ENCODE peak calls at places on chromosome 5, in five cellular contexts. One of them, this sample, is unnamed.

GRCh38 chr5:373710-374602 is 52.4 kb downstream of the AHRR start:
- DNase-seq in body of pancreas: peak; percentile 14
- DNase-seq in uterus: no peak
- DNase-seq in GM12878: no peak
- DNase-seq in spleen: peak; percentile 77
- DNase-seq in this sample: peak; percentile 1

GRCh38 chr5:117494208-117494607 is 919.6 kb upstream of the SEMA6A start:
- DNase-seq in body of pancreas: no peak
- DNase-seq in uterus: no peak
- DNase-seq in GM12878: no peak
- DNase-seq in spleen: no peak
- DNase-seq in this sample: no peak

GRCh38 chr5:164012376-164012775 is 507.0 kb downstream of the MAT2B start:
- DNase-seq in body of pancreas: no peak
- DNase-seq in uterus: no peak
- DNase-seq in GM12878: no peak
- DNase-seq in spleen: no peak
- DNase-seq in this sample: no peak

GRCh38 chr5:157718529-157718928 is 12.7 kb upstream of the THG1L start:
- DNase-seq in body of pancreas: no peak
- DNase-seq in uterus: no peak
- DNase-seq in GM12878: peak; percentile 28
- DNase-seq in spleen: no peak
- DNase-seq in this sample: no peak

GRCh38 chr5:21723500-21723899 is 1129.6 kb downstream of the CDH12 start:
- DNase-seq in body of pancreas: no peak
- DNase-seq in uterus: no peak
- DNase-seq in GM12878: no peak
- DNase-seq in spleen: no peak
- DNase-seq in this sample: no peak

GRCh38 chr5:138466058-138466899 is 1.0 kb downstream of the EGR1 start:
- DNase-seq in body of pancreas: peak; percentile 86
- DNase-seq in uterus: peak; percentile 44
- DNase-seq in GM12878: no peak
- DNase-seq in spleen: peak; percentile 85
- DNase-seq in this sample: peak; percentile 42

GRCh38 chr5:107067391-107067790 is 603.3 kb downstream of the EFNA5 start:
- DNase-seq in body of pancreas: no peak
- DNase-seq in uterus: no peak
- DNase-seq in GM12878: no peak
- DNase-seq in spleen: no peak
- DNase-seq in this sample: no peak

GRCh38 chr5:60843693-60844428 is at the start of gene ELOVL7:
- DNase-seq in body of pancreas: peak; percentile 91
- DNase-seq in uterus: no peak
- DNase-seq in GM12878: no peak
- DNase-seq in spleen: peak; percentile 80
- DNase-seq in this sample: peak; percentile 89

GRCh38 chr5:6387970-6388369 is 9.6 kb upstream of the MED10 start:
- DNase-seq in body of pancreas: no peak
- DNase-seq in uterus: no peak
- DNase-seq in GM12878: no peak
- DNase-seq in spleen: no peak
- DNase-seq in this sample: no peak

GRCh38 chr5:133421394-133421793 is 190.9 kb downstream of the FSTL4 start:
- DNase-seq in body of pancreas: no peak
- DNase-seq in uterus: no peak
- DNase-seq in GM12878: no peak
- DNase-seq in spleen: no peak
- DNase-seq in this sample: no peak

GRCh38 chr5:175516933-175517823 is 38.8 kb downstream of the SFXN1 start:
- DNase-seq in body of pancreas: no peak
- DNase-seq in uterus: no peak
- DNase-seq in GM12878: no peak
- DNase-seq in spleen: no peak
- DNase-seq in this sample: no peak

GRCh38 chr5:168159425-168159824 is 132.0 kb upstream of the WWC1 start:
- DNase-seq in body of pancreas: peak; percentile 81
- DNase-seq in uterus: no peak
- DNase-seq in GM12878: no peak
- DNase-seq in spleen: no peak
- DNase-seq in this sample: no peak

GRCh38 chr5:67404261-67405100 is 207.9 kb upstream of the CD180 start:
- DNase-seq in body of pancreas: no peak
- DNase-seq in uterus: no peak
- DNase-seq in GM12878: no peak
- DNase-seq in spleen: no peak
- DNase-seq in this sample: no peak

GRCh38 chr5:179209359-179210150 is 135.7 kb downstream of the ADAMTS2 start:
- DNase-seq in body of pancreas: no peak
- DNase-seq in uterus: no peak
- DNase-seq in GM12878: no peak
- DNase-seq in spleen: no peak
- DNase-seq in this sample: no peak

GRCh38 chr5:136036991-136037705 is 8.4 kb downstream of the TGFBI start:
- DNase-seq in body of pancreas: peak; percentile 18
- DNase-seq in uterus: no peak
- DNase-seq in GM12878: peak; percentile 40
- DNase-seq in spleen: peak; percentile 45
- DNase-seq in this sample: peak; percentile 23
- H3K4me3 ChIP-seq in body of pancreas: no peak overlapping the region
- H3K4me3 ChIP-seq in uterus: no peak overlapping the region
- H3K4me3 ChIP-seq in GM12878: no peak overlapping the region
- H3K4me3 ChIP-seq in spleen: no peak overlapping the region
- H3K4me3 ChIP-seq in this sample: no peak overlapping the region

GRCh38 chr5:178136990-178137389 is 6.2 kb downstream of the RMND5B start:
- DNase-seq in body of pancreas: no peak
- DNase-seq in uterus: no peak
- DNase-seq in GM12878: no peak
- DNase-seq in spleen: no peak
- DNase-seq in this sample: no peak
- TF ChIP-seq POLR2A in body of pancreas: no peak
- TF ChIP-seq POLR2A in uterus: no peak
- TF ChIP-seq POLR2A in GM12878: no peak
- TF ChIP-seq POLR2A in spleen: no peak
- TF ChIP-seq POLR2A in this sample: no peak

DNA sequence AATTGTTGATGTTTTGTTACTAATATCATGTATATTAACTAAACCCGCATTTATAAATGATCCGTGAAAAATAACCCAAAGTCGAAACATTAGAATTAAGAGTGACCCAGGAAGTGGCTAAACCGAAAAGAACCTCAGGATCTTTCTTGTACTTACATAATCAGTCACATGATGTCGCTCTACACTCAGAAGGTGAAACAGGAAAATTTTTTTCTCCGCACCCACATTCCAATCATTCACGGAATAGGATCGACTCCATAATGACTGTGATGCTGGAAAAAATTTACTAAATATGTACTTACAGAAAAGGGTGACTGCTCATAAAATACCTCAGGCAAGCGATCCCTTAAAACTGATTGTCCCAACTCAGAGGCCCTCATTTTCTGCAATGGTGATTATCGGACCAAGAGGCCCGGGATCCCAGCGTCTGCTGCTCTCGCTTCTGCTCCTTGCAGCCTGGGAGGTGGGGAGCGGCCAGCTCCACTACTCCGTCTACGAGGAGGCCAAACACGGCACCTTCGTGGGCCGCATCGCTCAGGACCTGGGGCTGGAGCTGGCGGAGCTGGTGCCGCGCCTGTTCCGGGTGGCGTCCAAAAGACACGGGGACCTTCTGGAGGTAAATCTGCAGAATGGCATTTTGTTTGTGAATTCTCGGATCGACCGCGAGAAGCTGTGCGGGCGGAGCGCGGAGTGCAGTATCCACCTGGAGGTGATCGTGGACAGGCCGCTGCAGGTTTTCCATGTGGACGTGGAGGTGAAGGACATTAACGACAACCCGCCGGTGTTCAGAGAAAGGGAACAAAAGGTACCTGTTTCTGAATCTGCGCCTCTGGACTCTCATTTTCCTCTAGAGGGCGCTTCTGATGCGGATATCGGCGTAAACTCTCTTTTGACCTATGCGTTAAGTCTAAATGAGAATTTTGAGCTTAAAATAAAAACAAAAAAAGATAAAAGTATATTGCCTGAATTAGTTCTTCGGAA is at the start of gene PCDHA12:
- DNase-seq in body of pancreas: no peak
- DNase-seq in uterus: no peak
- DNase-seq in GM12878: no peak
- DNase-seq in spleen: no peak
- DNase-seq in this sample: no peak
- TF ChIP-seq CTCF in body of pancreas: no peak
- TF ChIP-seq CTCF in uterus: no peak
- TF ChIP-seq CTCF in GM12878: no peak
- TF ChIP-seq CTCF in spleen: no peak
- TF ChIP-seq CTCF in this sample: no peak

DNA sequence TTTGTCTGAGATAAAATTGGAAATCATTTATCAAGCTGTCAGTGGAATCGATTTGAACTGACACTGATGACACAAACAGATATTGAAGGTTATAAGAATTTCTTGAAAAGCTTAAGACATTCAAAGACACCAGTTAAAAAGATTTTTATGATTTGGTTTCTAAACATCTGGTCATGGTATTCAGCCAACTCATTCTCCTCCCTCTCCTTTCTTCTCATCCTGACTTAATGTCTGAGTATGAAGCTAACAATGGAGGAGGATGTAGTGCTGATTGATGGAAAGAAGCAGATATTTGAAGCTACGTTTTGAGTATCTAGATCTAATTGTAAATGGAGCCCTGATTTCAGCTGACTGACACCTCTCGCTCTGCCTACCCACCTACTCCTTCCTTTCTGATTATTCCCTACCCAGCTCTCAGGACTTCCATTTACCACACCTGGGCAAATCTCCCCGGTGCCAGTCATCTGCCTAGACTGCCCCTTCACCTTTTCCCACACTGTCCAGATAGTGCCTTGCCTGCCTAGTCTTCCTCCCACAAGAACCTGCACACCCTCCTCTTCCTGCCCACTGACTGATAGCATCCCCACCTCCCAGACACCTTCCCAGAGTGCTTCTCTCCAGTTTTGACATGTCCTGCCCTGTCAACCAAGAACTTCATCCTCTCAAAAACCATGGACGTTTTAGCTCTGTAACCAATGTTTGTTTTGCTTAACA is 20.7 kb upstream of the LIFR start:
- DNase-seq in body of pancreas: no peak
- DNase-seq in uterus: no peak
- DNase-seq in GM12878: no peak
- DNase-seq in spleen: no peak
- DNase-seq in this sample: no peak
- H3K4me3 ChIP-seq in body of pancreas: no peak overlapping the region
- H3K4me3 ChIP-seq in uterus: no peak overlapping the region
- H3K4me3 ChIP-seq in GM12878: no peak overlapping the region
- H3K4me3 ChIP-seq in spleen: no peak overlapping the region
- H3K4me3 ChIP-seq in this sample: no peak overlapping the region

DNA sequence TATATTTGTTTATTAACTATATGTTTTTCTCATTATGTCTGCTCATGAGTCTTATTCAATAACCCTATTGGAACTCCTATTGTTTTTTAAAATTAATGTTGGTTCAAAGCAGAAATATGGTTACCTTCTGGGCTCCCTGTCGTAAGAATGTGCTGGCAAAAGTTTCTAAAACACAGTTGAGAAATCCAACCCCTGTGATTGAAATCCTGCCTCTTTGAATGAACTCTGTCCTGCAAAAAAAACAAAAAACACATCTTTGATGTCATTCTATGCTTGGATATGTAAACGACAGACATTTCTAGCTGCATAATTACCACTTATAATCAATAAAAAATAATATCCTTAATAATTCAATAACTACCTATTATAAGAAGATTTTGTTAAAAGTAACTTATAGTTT is 38.8 kb downstream of the PRELID2 start:
- DNase-seq in body of pancreas: no peak
- DNase-seq in uterus: no peak
- DNase-seq in GM12878: no peak
- DNase-seq in spleen: no peak
- DNase-seq in this sample: no peak
- TF ChIP-seq POLR2A in body of pancreas: no peak
- TF ChIP-seq POLR2A in uterus: no peak
- TF ChIP-seq POLR2A in GM12878: no peak
- TF ChIP-seq POLR2A in spleen: no peak
- TF ChIP-seq POLR2A in this sample: no peak

DNA sequence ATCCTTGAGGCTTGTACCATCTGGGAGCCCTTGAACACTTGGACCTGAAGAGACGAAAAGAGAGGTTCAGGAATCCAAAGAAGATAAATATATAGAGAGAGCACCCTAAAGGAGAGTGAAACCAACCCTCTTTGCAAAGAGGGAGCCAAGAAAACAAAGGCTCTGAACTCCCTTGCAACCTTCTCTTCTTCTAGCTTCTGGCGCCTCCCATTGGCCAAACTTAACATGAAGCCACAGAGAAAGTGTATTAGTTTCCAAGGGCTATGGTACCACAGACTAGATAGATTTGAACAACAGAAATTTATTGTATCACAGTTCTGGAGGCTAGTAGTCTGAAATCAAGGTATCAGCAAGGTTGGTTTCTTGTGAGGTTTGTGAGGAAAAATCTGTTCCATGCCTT is 175.1 kb downstream of the HCN1 start:
- DNase-seq in body of pancreas: peak; percentile 66
- DNase-seq in uterus: no peak
- DNase-seq in GM12878: no peak
- DNase-seq in spleen: no peak
- DNase-seq in this sample: no peak
- TF ChIP-seq CTCF in body of pancreas: peak; percentile 25
- TF ChIP-seq CTCF in uterus: no peak
- TF ChIP-seq CTCF in GM12878: no peak
- TF ChIP-seq CTCF in spleen: no peak
- TF ChIP-seq CTCF in this sample: no peak

GRCh38 chr5:78644741-78645300 is 3.8 kb downstream of the LHFPL2 start:
- DNase-seq in body of pancreas: no peak
- DNase-seq in uterus: no peak
- DNase-seq in GM12878: no peak
- DNase-seq in spleen: no peak
- DNase-seq in this sample: no peak
- H3K4me3 ChIP-seq in body of pancreas: no peak overlapping the region
- H3K4me3 ChIP-seq in uterus: no peak overlapping the region
- H3K4me3 ChIP-seq in GM12878: no peak overlapping the region
- H3K4me3 ChIP-seq in spleen: no peak overlapping the region
- H3K4me3 ChIP-seq in this sample: no peak overlapping the region

GRCh38 chr5:151156732-151157402 is 712 bp downstream of the ANXA6 start:
- DNase-seq in body of pancreas: no peak
- DNase-seq in uterus: no peak
- DNase-seq in GM12878: no peak
- DNase-seq in spleen: peak; percentile 82
- DNase-seq in this sample: no peak
- TF ChIP-seq POLR2A in body of pancreas: no peak
- TF ChIP-seq POLR2A in uterus: no peak
- TF ChIP-seq POLR2A in GM12878: no peak
- TF ChIP-seq POLR2A in spleen: no peak
- TF ChIP-seq POLR2A in this sample: no peak

GRCh38 chr5:127492854-127493738 is 24.3 kb upstream of the PRRC1 start:
- DNase-seq in body of pancreas: no peak
- DNase-seq in uterus: no peak
- DNase-seq in GM12878: peak; percentile 26
- DNase-seq in spleen: no peak
- DNase-seq in this sample: no peak
- TF ChIP-seq CTCF in body of pancreas: peak; percentile 45
- TF ChIP-seq CTCF in uterus: peak; percentile 39
- TF ChIP-seq CTCF in GM12878: peak; percentile 64
- TF ChIP-seq CTCF in spleen: peak; percentile 44
- TF ChIP-seq CTCF in this sample: peak; percentile 79